ENCODE peak calls at places on chromosomes 6 and 20, in eight cellular contexts. T, G, L, U, O, N, H and R are unnamed samples.

GRCh38 chr20:22106308-22106938 is 401.0 kb downstream of the PAX1 start:
- DNase-seq in H (no peak), N (no peak), G (peak), U (no peak), T (peak), O (no peak), L (no peak), R (no peak)

GRCh38 chr6:144344651-144345050 is 59.5 kb downstream of the UTRN start:
- DNase-seq in H (no peak), O (no peak), N (no peak), G (no peak), L (no peak), U (no peak), T (no peak), R (no peak)

GRCh38 chr6:119138906-119139541 is 60.6 kb upstream of the FAM184A start:
- DNase-seq in U (no peak), T (no peak), L (no peak), N (no peak), G (no peak), H (no peak), O (no peak), R (no peak)

GRCh38 chr20:32356935-32357868 is 929 bp upstream of the ASXL1 start:
- DNase-seq in L (no peak), N (no peak), T (peak), H (no peak), O (no peak), G (no peak), U (no peak), R (no peak)

GRCh38 chr6:156791261-156791850 is 14.2 kb downstream of the ARID1B start:
- DNase-seq in N (no peak), G (no peak), L (no peak), O (no peak), U (no peak), T (peak), H (no peak), R (no peak)

GRCh38 chr20:11719153-11719552 is 198.5 kb upstream of the BTBD3 start:
- DNase-seq in T (no peak), U (no peak), H (no peak), O (no peak), N (no peak), G (no peak), L (no peak), R (no peak)

GRCh38 chr20:37315293-37316110 is 26.0 kb downstream of the MANBAL start:
- DNase-seq in G (no peak), O (peak), H (no peak), U (peak), N (peak), L (no peak), T (no peak), R (no peak)

GRCh38 chr20:23629017-23629541 is 8.7 kb downstream of the CST3 start:
- DNase-seq in U (no peak), H (no peak), N (no peak), G (peak), O (no peak), T (peak), L (no peak), R (peak)

GRCh38 chr6:55643868-55644267 is 64.9 kb upstream of the HMGCLL1 start:
- DNase-seq in T (no peak), U (no peak), H (no peak), N (no peak), G (peak), O (no peak), L (no peak), R (no peak)

GRCh38 chr20:37914367-37914671 is 11.4 kb downstream of the VSTM2L start:
- DNase-seq in G (no peak), U (no peak), O (no peak), T (no peak), N (no peak), H (no peak), L (no peak), R (no peak)

GRCh38 chr6:52186480-52186879 is 305 bp downstream of the IL17A start:
- DNase-seq in L (no peak), T (no peak), O (no peak), G (no peak), U (no peak), H (no peak), N (no peak), R (no peak)

GRCh38 chr6:119124079-119124824 is 45.8 kb upstream of the FAM184A start:
- DNase-seq in G (no peak), U (no peak), L (no peak), H (no peak), T (no peak), N (no peak), O (no peak), R (no peak)

GRCh38 chr20:48139262-48140041 is 354.2 kb upstream of the SULF2 start:
- DNase-seq in N (no peak), G (no peak), T (peak), L (no peak), U (no peak), H (no peak), O (no peak), R (no peak)

GRCh38 chr6:106185626-106186025 is 99.5 kb downstream of the PRDM1 start:
- DNase-seq in G (no peak), N (no peak), U (no peak), H (no peak), T (no peak), O (no peak), L (no peak), R (no peak)

GRCh38 chr6:144217797-144218196 is 67.3 kb upstream of the UTRN start:
- DNase-seq in O (no peak), N (no peak), U (no peak), G (no peak), H (no peak), T (no peak), L (no peak), R (no peak)

GRCh38 chr20:37643400-37643799 is 50.4 kb upstream of the CTNNBL1 start:
- DNase-seq in L (no peak), O (no peak), T (no peak), H (no peak), G (no peak), U (no peak), N (no peak), R (no peak)

GRCh38 chr6:125789576-125790402 is 971 bp upstream of the NCOA7 start:
- DNase-seq in G (no peak), L (no peak), H (no peak), U (no peak), N (no peak), T (no peak), O (no peak), R (no peak)

GRCh38 chr6:163626073-163626867 is 211.8 kb downstream of the QKI start:
- DNase-seq in G (no peak), U (no peak), T (no peak), O (peak), L (no peak), H (no peak), N (no peak), R (peak)

GRCh38 chr6:30885481-30885998 is 1.2 kb downstream of the DDR1 start:
- DNase-seq in H (no peak), G (no peak), T (peak), U (no peak), N (no peak), O (no peak), L (no peak), R (no peak)